ENCODE peak calls at places on chromosome X, in seven cellular contexts. M, O, W, Y, G, Q and T are unnamed samples. For H3K27me3, the result is how much of the 10 kb centered on the place peaks cover.

GRCh38 chrX:110167952-110168451 is 149.9 kb downstream of the AMMECR1 start:
- DNase-seq in M (peak), O (peak), W (peak), Y (peak), G (no peak), Q (no peak), T (peak)

GRCh38 chrX:33188286-33188685 is 23.1 kb downstream of the DMD start:
- DNase-seq in M (no peak), O (no peak), W (peak), Y (no peak), G (no peak), Q (no peak), T (no peak)

GRCh38 chrX:106168107-106168506 is at the start of gene PWWP3B:
- DNase-seq in M (no peak), O (no peak), W (peak), Y (peak), G (peak), Q (no peak), T (no peak)

GRCh38 chrX:7828594-7828993 is 14.4 kb upstream of the VCX start:
- DNase-seq in M (no peak), O (no peak), W (peak), Y (no peak), G (no peak), Q (no peak), T (peak)

GRCh38 chrX:15869695-15870094 is 15.1 kb upstream of the AP1S2 start:
- DNase-seq in M (no peak), O (no peak), W (no peak), Y (no peak), G (no peak), Q (no peak), T (no peak)

GRCh38 chrX:139881130-139881529 is 51.7 kb downstream of the ATP11C start:
- DNase-seq in M (no peak), O (peak), W (no peak), Y (peak), G (no peak), Q (no peak), T (no peak)

GRCh38 chrX:22365460-22365859 is 92.7 kb downstream of the CBLL2 start:
- DNase-seq in M (no peak), O (no peak), W (no peak), Y (peak), G (no peak), Q (no peak), T (no peak)

GRCh38 chrX:13123857-13124345 is 79.5 kb upstream of the FAM9C start:
- DNase-seq in M (no peak), O (no peak), W (no peak), Y (peak), G (no peak), Q (no peak), T (no peak)

GRCh38 chrX:120677017-120677652 is 47.3 kb upstream of the C1GALT1C1 start:
- DNase-seq in M (no peak), O (no peak), W (no peak), Y (no peak), G (no peak), Q (no peak), T (no peak)
- H3K27me3 ChIP-seq in M (under half), O (under half), W (under half), Y (under half), G (under half), Q (under half), T (under half)

DNA sequence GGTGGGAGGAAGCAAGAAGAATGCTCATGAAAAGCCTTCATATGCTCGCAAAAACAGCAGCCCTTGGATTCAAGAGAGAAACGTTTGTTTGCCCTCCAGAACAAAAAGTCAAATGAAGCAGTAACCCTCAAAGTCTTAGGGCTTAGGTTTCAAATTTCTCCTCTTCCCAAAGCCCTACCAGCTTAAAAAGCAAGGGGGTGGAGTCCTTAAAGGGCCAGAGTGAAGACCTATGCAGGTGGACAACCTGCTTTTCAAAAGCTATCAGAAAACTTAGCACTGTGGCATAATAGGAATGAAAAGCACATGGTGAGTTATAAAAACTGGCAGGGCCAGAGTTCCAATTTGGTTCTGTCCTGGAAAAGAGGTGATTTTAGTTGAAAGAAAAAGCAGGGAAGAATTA is 253.3 kb downstream of the NAP1L3 start:
- DNase-seq in M (no peak), O (no peak), W (no peak), Y (no peak), G (no peak), Q (no peak), T (no peak)
- H3K27me3 ChIP-seq in M (under half), O (under half), W (under half), Y (under half), G (under half), Q (under half), T (under half)

DNA sequence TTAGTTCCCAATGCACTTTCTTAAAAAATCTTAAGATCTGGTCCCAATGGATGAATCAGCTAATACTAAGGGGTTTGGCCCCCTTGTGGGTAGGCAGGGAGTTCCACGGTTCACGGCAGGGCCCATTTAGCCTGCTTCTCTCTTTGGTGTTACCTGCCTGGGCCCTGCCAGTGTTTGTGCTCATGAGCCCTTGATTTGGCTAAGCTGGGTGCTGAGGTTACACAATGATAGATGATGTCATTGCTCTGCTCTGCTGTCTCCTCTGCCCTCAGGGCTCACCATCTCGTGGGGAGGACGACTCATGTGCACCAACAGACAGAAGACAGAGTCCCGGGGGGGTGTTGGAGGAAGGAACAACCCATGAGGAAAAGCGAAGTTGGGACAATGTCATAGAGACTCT is 24.4 kb downstream of the RTL5 start:
- DNase-seq in M (no peak), O (no peak), W (no peak), Y (peak), G (no peak), Q (no peak), T (no peak)
- H3K27me3 ChIP-seq in M (under half), O (half or more), W (under half), Y (under half), G (under half), Q (under half), T (under half)

GRCh38 chrX:133648594-133648993 is 233.3 kb upstream of the GPC4 start:
- DNase-seq in M (no peak), O (no peak), W (no peak), Y (no peak), G (no peak), Q (no peak), T (no peak)
- H3K27me3 ChIP-seq in M (under half), O (under half), W (under half), Y (under half), G (under half), Q (under half), T (under half)

GRCh38 chrX:47807548-47807947 is 29.2 kb upstream of the ZNF81 start:
- DNase-seq in M (no peak), O (no peak), W (peak), Y (no peak), G (no peak), Q (no peak), T (no peak)
- H3K27me3 ChIP-seq in M (under half), O (under half), W (under half), Y (under half), G (under half), Q (under half), T (under half)

GRCh38 chrX:40103565-40104323 is 6.0 kb upstream of the BCOR start:
- DNase-seq in M (no peak), O (no peak), W (no peak), Y (no peak), G (no peak), Q (no peak), T (no peak)

GRCh38 chrX:40105791-40106676 is 8.3 kb upstream of the BCOR start:
- DNase-seq in M (peak), O (peak), W (peak), Y (peak), G (peak), Q (peak), T (peak)

GRCh38 chrX:40102393-40103381 is 4.9 kb upstream of the BCOR start:
- DNase-seq in M (no peak), O (no peak), W (peak), Y (no peak), G (no peak), Q (no peak), T (no peak)

GRCh38 chrX:40105016-40105790 is 7.4 kb upstream of the BCOR start:
- DNase-seq in M (no peak), O (no peak), W (peak), Y (peak), G (peak), Q (peak), T (peak)

GRCh38 chrX:40104649-40105015 is 6.9 kb upstream of the BCOR start:
- DNase-seq in M (no peak), O (no peak), W (peak), Y (peak), G (peak), Q (peak), T (no peak)
- H3K27me3 ChIP-seq in M (under half), O (under half), W (half or more), Y (under half), G (under half), Q (under half), T (under half)

GRCh38 chrX:150362599-150363481 is at the start of gene MAMLD1:
- DNase-seq in M (peak), O (peak), W (peak), Y (peak), G (peak), Q (peak), T (peak)

GRCh38 chrX:150361070-150361776 is 1.9 kb upstream of the MAMLD1 start:
- DNase-seq in M (no peak), O (no peak), W (peak), Y (peak), G (peak), Q (peak), T (no peak)

GRCh38 chrX:150360331-150360730 is 2.8 kb upstream of the MAMLD1 start:
- DNase-seq in M (no peak), O (no peak), W (no peak), Y (no peak), G (no peak), Q (no peak), T (no peak)

GRCh38 chrX:150363561-150364346 is 637 bp downstream of the MAMLD1 start:
- DNase-seq in M (no peak), O (no peak), W (peak), Y (peak), G (peak), Q (peak), T (peak)

DNA sequence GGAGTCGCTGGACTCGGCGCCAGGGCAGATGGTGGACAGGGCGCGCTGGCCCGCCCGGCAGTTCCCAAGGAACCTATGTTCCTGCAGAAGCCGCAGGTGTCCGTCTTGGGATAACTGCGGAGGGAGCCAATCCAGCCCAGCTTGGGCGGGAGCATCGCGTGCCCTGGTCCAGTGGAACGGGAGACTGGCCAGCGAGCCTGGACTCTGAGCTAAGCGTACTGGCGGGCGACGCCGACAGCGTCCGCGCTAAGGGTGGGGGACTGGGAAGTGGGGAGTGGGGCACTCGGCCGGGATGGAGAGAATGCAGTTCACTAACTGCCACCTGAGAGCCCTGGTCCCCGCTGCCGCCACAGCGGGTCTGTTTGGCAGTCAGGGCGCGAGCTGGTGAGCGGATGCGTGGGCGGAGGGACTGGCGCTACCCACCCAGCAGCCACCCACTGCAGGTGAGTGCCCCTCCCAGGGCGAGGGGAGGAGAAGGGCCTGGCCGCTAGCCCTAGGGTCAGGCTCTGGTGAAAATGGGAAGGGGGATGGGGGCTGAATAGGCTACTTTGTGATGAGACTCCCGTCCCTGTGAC is 1.3 kb upstream of the MAMLD1 start:
- DNase-seq in M (no peak), O (no peak), W (peak), Y (peak), G (peak), Q (peak), T (no peak)
- H3K27me3 ChIP-seq in M (under half), O (half or more), W (half or more), Y (under half), G (under half), Q (under half), T (under half)

GRCh38 chrX:120274145-120274544 is 23.5 kb downstream of the ZBTB33 start:
- DNase-seq in M (no peak), O (no peak), W (no peak), Y (no peak), G (no peak), Q (no peak), T (no peak)

GRCh38 chrX:120274958-120275357 is 24.3 kb downstream of the ZBTB33 start:
- DNase-seq in M (no peak), O (no peak), W (peak), Y (no peak), G (no peak), Q (no peak), T (no peak)

GRCh38 chrX:120269379-120270035 is 18.9 kb downstream of the ZBTB33 start:
- DNase-seq in M (no peak), O (no peak), W (no peak), Y (peak), G (no peak), Q (no peak), T (no peak)

GRCh38 chrX:120270567-120270966 is 20.0 kb downstream of the ZBTB33 start:
- DNase-seq in M (no peak), O (no peak), W (no peak), Y (no peak), G (no peak), Q (no peak), T (no peak)

GRCh38 chrX:120271218-120271617 is 20.6 kb downstream of the ZBTB33 start:
- DNase-seq in M (no peak), O (no peak), W (no peak), Y (no peak), G (no peak), Q (peak), T (no peak)
- H3K27me3 ChIP-seq in M (under half), O (under half), W (under half), Y (under half), G (under half), Q (under half), T (under half)

GRCh38 chrX:151773434-151773833 is 38.9 kb downstream of the CNGA2 start:
- DNase-seq in M (no peak), O (peak), W (no peak), Y (no peak), G (no peak), Q (no peak), T (no peak)
- H3K27me3 ChIP-seq in M (under half), O (under half), W (under half), Y (under half), G (under half), Q (under half), T (under half)